ENCODE peak calls at places on chromosomes 7 and 10, in nine cellular contexts. Z, O, S, E, U, I, L, F and Y are unnamed samples. For H3K36me3, the result is how much of the 10 kb centered on the place peaks cover.

GRCh38 chr10:116000151-116000550 is 272.9 kb downstream of the GFRA1 start:
- DNase-seq in O (no peak), Z (no peak), S (no peak), L (no peak), F (no peak), E (peak), I (no peak), U (no peak), Y (no peak)

GRCh38 chr7:24732646-24733413 is 24.4 kb downstream of the GSDME start:
- DNase-seq in S (no peak), F (no peak), L (peak), E (peak), U (no peak), I (peak), O (no peak), Z (no peak), Y (no peak)

GRCh38 chr10:98425511-98426352 is 10.8 kb upstream of the PYROXD2 start:
- DNase-seq in O (peak), S (peak), Z (no peak), L (peak), U (peak), F (peak), E (peak), I (peak), Y (no peak)

GRCh38 chr7:146922777-146923176 is 806.2 kb downstream of the CNTNAP2 start:
- DNase-seq in O (no peak), Z (no peak), F (no peak), L (no peak), S (no peak), I (no peak), E (no peak), U (no peak), Y (no peak)

GRCh38 chr7:156751319-156751718 is 110.7 kb downstream of the RNF32 start:
- DNase-seq in E (peak), S (no peak), L (peak), Z (no peak), U (no peak), F (peak), O (no peak), I (peak), Y (no peak)

GRCh38 chr10:57664815-57665214 is 602.9 kb downstream of the IPMK start:
- DNase-seq in L (no peak), U (no peak), I (no peak), E (no peak), S (no peak), O (no peak), F (no peak), Z (no peak), Y (no peak)

GRCh38 chr7:96321041-96321669 is 743 bp downstream of the SLC25A13 start:
- DNase-seq in L (peak), Z (peak), E (peak), I (peak), O (peak), U (no peak), F (peak), S (peak), Y (no peak)

GRCh38 chr7:147279516-147279915 is 1162.9 kb downstream of the CNTNAP2 start:
- DNase-seq in Z (no peak), U (no peak), O (no peak), L (no peak), E (no peak), I (peak), F (no peak), S (no peak), Y (no peak)

GRCh38 chr7:35253182-35253679 is 669 bp downstream of the TBX20 start:
- DNase-seq in S (no peak), I (no peak), Z (no peak), L (no peak), E (no peak), F (no peak), U (no peak), O (no peak), Y (no peak)

GRCh38 chr7:151923097-151923876 is 33.0 kb upstream of the GALNTL5 start:
- DNase-seq in I (no peak), L (peak), O (peak), U (no peak), Z (no peak), F (no peak), E (no peak), S (no peak), Y (no peak)

GRCh38 chr10:128526793-128527375 is 400.7 kb upstream of the MKI67 start:
- DNase-seq in I (no peak), S (no peak), U (no peak), Z (no peak), F (no peak), O (no peak), L (no peak), E (peak), Y (no peak)

GRCh38 chr7:92768501-92769360 is 67.6 kb downstream of the CDK6 start:
- DNase-seq in U (no peak), L (peak), I (peak), O (no peak), S (no peak), Z (no peak), F (no peak), E (no peak), Y (peak)

GRCh38 chr7:92777993-92778392 is 58.4 kb downstream of the CDK6 start:
- DNase-seq in Z (no peak), L (no peak), E (no peak), O (no peak), F (no peak), S (no peak), U (no peak), I (no peak), Y (no peak)

GRCh38 chr7:92769361-92769633 is 67.1 kb downstream of the CDK6 start:
- DNase-seq in S (no peak), U (no peak), Z (no peak), L (no peak), I (no peak), F (no peak), E (no peak), O (no peak), Y (no peak)

GRCh38 chr7:92769844-92770243 is 66.5 kb downstream of the CDK6 start:
- DNase-seq in F (no peak), O (no peak), L (no peak), S (no peak), Z (no peak), E (no peak), I (no peak), U (no peak), Y (no peak)

DNA sequence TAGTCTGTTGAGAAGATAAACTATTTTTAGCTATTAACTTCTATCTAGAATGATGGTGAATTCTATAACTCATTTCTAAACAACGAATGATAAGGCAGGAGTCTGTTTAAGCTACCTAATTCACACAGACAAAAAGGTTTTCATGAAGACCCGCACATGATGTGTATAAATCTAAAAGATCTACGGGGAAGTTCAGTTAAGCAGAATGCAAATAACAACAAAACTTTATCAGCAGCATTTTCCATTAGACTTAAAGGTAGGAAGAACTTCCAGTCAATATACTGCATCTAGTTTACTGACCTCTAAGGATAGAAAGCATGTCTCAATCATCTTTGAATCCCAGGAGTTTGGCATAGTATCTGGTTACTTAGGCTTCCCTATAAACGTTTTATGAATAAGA is 62.6 kb downstream of the CDK6 start:
- DNase-seq in I (no peak), O (no peak), F (no peak), E (no peak), Z (no peak), S (no peak), U (no peak), L (no peak), Y (no peak)
- H3K36me3 ChIP-seq in I (under half), O (under half), F (under half), E (under half), Z (under half), S (under half), U (under half), L (under half), Y (under half)

DNA sequence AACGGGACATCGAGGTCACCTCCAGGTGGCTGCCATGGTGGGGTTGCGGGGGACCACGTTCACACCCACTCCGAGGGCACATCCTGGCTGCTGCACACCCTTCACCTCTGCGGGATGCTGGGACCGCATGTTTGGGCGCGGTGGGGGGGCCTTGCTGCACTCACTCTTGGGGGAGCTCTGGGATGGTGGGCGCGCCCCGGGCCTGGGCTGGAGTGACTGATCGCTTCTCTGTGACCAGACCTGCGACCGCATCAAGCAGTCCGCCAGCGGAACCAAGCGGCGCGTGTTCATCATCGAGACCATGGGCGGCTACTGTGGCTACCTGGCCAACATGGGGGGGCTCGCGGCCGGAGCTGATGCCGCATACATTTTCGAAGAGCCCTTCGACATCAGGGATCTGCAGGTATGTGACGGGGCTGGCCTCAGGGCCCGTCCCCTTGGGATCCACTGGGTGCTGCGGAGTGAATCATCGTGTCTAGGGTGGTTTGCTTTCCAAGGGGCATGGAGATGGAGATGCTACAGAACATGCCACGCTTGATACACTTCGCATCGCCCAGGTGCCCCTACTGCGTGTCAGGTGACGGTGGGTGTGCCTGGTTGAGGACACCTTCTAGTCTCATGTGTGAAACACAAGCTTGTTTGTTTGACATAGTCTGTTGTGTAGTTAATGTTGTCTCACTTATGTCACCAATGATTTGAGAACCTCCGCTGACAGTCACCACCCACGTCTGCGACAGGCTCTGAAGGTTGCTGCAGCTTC is 42.8 kb downstream of the PITRM1 start:
- DNase-seq in U (no peak), F (no peak), E (no peak), L (no peak), Z (no peak), O (no peak), S (no peak), I (no peak), Y (no peak)
- H3K36me3 ChIP-seq in U (under half), F (half or more), E (under half), L (under half), Z (under half), O (under half), S (under half), I (under half), Y (under half)

GRCh38 chr10:110113670-110114337 is 93.6 kb upstream of the MXI1 start:
- DNase-seq in O (no peak), I (no peak), L (no peak), F (no peak), E (no peak), S (no peak), Z (no peak), U (no peak), Y (no peak)

GRCh38 chr10:110115784-110116520 is 91.5 kb upstream of the MXI1 start:
- DNase-seq in L (peak), O (no peak), E (no peak), I (no peak), Z (no peak), U (no peak), S (no peak), F (no peak), Y (no peak)

GRCh38 chr10:110123594-110123993 is 83.8 kb upstream of the MXI1 start:
- DNase-seq in L (no peak), F (no peak), E (no peak), U (no peak), S (no peak), Z (no peak), O (no peak), I (no peak), Y (no peak)

DNA sequence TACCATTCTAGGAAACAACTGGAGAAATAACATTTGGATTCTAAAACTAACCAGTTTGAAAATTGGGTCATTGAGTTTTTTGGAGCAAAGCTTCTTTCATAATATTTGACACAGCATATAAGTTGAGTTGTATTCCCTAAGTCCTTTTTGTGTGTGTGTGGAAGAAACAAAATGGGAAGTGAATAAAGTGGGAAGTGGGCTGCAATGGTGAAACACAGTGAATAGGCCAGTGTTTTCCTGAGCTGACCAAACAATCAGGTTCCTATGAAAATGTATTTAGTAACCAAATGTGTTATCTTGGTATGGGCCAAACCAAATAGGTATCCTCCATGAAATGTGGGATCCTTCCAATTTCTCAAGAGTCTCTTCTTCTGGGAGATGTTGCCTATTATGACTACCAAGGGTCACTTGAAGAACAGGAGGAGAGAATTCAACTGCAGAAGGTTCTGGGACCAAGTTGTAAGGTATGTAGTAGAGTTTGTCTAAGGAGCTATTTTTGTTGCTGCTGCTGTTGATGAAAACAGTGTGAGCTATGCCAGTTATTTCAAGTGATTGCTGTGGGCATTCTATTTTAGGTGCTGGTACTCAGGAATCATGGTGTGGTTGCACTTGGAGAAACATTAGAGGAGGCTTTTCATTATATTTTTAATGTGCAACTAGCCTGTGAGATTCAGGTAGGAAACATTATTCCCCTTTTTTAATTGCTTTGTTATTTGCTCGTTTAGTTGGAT is 88.3 kb upstream of the MXI1 start:
- DNase-seq in F (no peak), E (no peak), O (no peak), Z (no peak), S (no peak), I (no peak), L (no peak), U (no peak), Y (no peak)
- H3K36me3 ChIP-seq in F (under half), E (under half), O (under half), Z (under half), S (half or more), I (under half), L (under half), U (half or more), Y (under half)

GRCh38 chr10:97358781-97359180 is 24.3 kb upstream of the FRAT2 start:
- DNase-seq in Z (no peak), L (no peak), S (no peak), F (no peak), I (no peak), E (no peak), U (no peak), O (no peak), Y (no peak)

GRCh38 chr10:97356318-97356914 is 21.9 kb upstream of the FRAT2 start:
- DNase-seq in F (peak), Z (no peak), I (no peak), S (no peak), L (no peak), E (no peak), U (no peak), O (no peak), Y (no peak)

GRCh38 chr10:97356918-97357317 is 22.4 kb upstream of the FRAT2 start:
- DNase-seq in L (no peak), O (no peak), U (no peak), Z (no peak), E (no peak), I (no peak), F (no peak), S (no peak), Y (no peak)

GRCh38 chr10:97355571-97355975 is 21.0 kb upstream of the FRAT2 start:
- DNase-seq in F (peak), O (no peak), U (no peak), I (no peak), Z (no peak), L (no peak), E (peak), S (no peak), Y (no peak)

DNA sequence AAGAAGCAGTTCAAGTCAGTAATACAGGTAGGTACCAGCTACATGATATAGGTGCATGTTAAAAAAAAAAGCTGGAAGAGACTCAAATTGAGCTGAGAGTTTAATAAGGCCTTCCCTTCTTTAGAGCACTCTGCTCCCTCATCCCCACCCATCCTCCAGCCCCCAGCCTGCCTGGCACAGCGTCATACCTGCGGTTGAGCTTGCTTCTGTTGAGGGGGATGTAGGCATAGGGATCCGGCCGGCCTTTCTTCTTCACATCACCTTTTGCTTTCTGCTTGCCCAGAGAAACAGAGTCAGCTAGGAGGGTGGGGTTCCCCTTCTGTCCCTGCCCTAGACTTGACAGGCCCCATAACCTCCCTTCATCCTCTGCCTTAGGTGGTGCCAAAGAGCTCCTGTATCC is 23.8 kb upstream of the FRAT2 start:
- DNase-seq in O (no peak), S (no peak), L (no peak), E (no peak), Z (no peak), U (no peak), F (no peak), I (no peak), Y (no peak)
- H3K36me3 ChIP-seq in O (under half), S (half or more), L (under half), E (under half), Z (half or more), U (under half), F (under half), I (under half), Y (under half)

GRCh38 chr10:78042752-78043104 is 9.1 kb downstream of the RPS24 start:
- DNase-seq in L (no peak), U (no peak), O (no peak), E (no peak), S (no peak), Z (no peak), F (no peak), I (no peak), Y (no peak)

GRCh38 chr10:78041170-78042057 is 7.8 kb downstream of the RPS24 start:
- DNase-seq in L (no peak), Z (no peak), O (no peak), U (no peak), I (no peak), E (no peak), F (no peak), S (no peak), Y (no peak)

GRCh38 chr10:78044179-78044578 is 10.5 kb downstream of the RPS24 start:
- DNase-seq in E (no peak), L (no peak), F (no peak), Z (no peak), U (no peak), S (no peak), I (peak), O (no peak), Y (no peak)

GRCh38 chr10:78039743-78040142 is 6.1 kb downstream of the RPS24 start:
- DNase-seq in Z (no peak), O (no peak), L (no peak), E (no peak), U (no peak), F (no peak), S (no peak), I (no peak), Y (no peak)

DNA sequence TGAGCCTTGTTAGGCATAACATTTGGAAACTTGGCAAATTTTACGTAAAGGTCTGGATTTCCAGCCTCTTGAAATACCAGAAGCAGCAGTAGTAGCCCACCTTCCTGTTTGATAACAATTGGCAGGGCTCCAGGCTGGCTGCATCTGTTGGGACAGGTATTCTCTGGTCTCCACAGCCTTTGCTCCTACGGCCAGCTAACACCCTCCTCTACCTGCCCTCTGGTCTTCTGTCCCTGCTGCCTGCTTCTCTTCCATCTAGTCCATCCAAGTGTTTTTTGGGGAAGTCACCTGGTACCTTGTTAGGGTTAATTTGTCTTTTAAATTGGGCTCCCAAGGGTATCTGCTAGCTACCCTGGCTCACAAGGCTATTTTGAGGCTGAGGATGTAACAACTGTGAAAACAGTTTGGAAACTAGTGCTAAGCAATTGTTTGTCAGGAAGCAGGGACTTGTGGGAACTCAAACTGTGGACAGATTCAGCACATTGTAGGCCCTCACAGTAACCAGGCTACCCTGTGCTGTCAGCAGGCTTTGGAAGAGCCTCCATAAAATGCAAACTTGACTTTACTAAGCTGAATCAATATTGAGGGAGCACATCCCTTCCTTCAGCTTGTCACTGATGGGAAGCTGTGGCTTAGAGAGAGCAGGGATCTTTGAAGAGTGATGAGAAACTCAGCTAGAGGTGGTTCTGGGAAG is 8.5 kb downstream of the RPS24 start:
- DNase-seq in F (no peak), S (no peak), U (no peak), Z (no peak), L (no peak), E (no peak), I (peak), O (no peak), Y (no peak)
- H3K36me3 ChIP-seq in F (under half), S (half or more), U (under half), Z (half or more), L (half or more), E (under half), I (half or more), O (under half), Y (under half)

GRCh38 chr10:68735119-68735518 is 14.1 kb downstream of the CCAR1 start:
- DNase-seq in U (no peak), Z (no peak), F (no peak), O (no peak), I (no peak), S (no peak), L (no peak), E (no peak), Y (no peak)
- H3K36me3 ChIP-seq in U (half or more), Z (half or more), F (under half), O (under half), I (half or more), S (half or more), L (under half), E (under half), Y (under half)

GRCh38 chr10:112562803-112563663 is 116.0 kb downstream of the VTI1A start:
- DNase-seq in O (no peak), E (peak), U (no peak), Z (no peak), I (peak), S (peak), L (no peak), F (no peak), Y (no peak)
- H3K36me3 ChIP-seq in O (under half), E (under half), U (under half), Z (under half), I (under half), S (under half), L (under half), F (under half), Y (under half)